ENCODE peak calls at places on chromosome 22, in seven cellular contexts. One of them, this sample, is unnamed.

GRCh38 chr22:42662114-42663021 is 13.2 kb upstream of the CYB5R3 start:
- DNase-seq in tibial nerve: peak; percentile 83
- DNase-seq in adrenal gland: peak; percentile 90
- DNase-seq in lower leg skin: peak; percentile 71
- DNase-seq in GM12865: peak; percentile 86
- DNase-seq in GM23338: peak; percentile 91
- DNase-seq in BJ: no peak
- DNase-seq in this sample: peak; percentile 94

GRCh38 chr22:20094158-20094807 is 14.2 kb downstream of the DGCR8 start:
- DNase-seq in tibial nerve: no peak
- DNase-seq in adrenal gland: no peak
- DNase-seq in lower leg skin: no peak
- DNase-seq in GM12865: no peak
- DNase-seq in GM23338: no peak
- DNase-seq in BJ: no peak
- DNase-seq in this sample: no peak

GRCh38 chr22:42697542-42698013 is 23.1 kb downstream of the A4GALT start:
- DNase-seq in tibial nerve: no peak
- DNase-seq in adrenal gland: peak; percentile 74
- DNase-seq in lower leg skin: peak; percentile 56
- DNase-seq in GM12865: no peak
- DNase-seq in GM23338: no peak
- DNase-seq in BJ: no peak
- DNase-seq in this sample: no peak

GRCh38 chr22:44292007-44292370 is 20.8 kb downstream of the SHISAL1 start:
- DNase-seq in tibial nerve: no peak
- DNase-seq in adrenal gland: no peak
- DNase-seq in lower leg skin: no peak
- DNase-seq in GM12865: no peak
- DNase-seq in GM23338: peak; percentile 54
- DNase-seq in BJ: no peak
- DNase-seq in this sample: no peak

GRCh38 chr22:23503736-23504440 is 76.2 kb downstream of the IGLL1 start:
- DNase-seq in tibial nerve: no peak
- DNase-seq in adrenal gland: peak; percentile 44
- DNase-seq in lower leg skin: no peak
- DNase-seq in GM12865: no peak
- DNase-seq in GM23338: no peak
- DNase-seq in BJ: no peak
- DNase-seq in this sample: no peak

GRCh38 chr22:47629273-47629711 is 866.8 kb downstream of the TBC1D22A start:
- DNase-seq in tibial nerve: no peak
- DNase-seq in adrenal gland: peak; percentile 34
- DNase-seq in lower leg skin: peak; percentile 10
- DNase-seq in GM12865: no peak
- DNase-seq in GM23338: no peak
- DNase-seq in BJ: no peak
- DNase-seq in this sample: no peak

GRCh38 chr22:44163536-44163935 is 17.2 kb upstream of the PARVG start:
- DNase-seq in tibial nerve: no peak
- DNase-seq in adrenal gland: no peak
- DNase-seq in lower leg skin: no peak
- DNase-seq in GM12865: no peak
- DNase-seq in GM23338: no peak
- DNase-seq in BJ: no peak
- DNase-seq in this sample: no peak

GRCh38 chr22:22728382-22728781 is 84.0 kb downstream of the GGTLC2 start:
- DNase-seq in tibial nerve: no peak
- DNase-seq in adrenal gland: no peak
- DNase-seq in lower leg skin: no peak
- DNase-seq in GM12865: no peak
- DNase-seq in GM23338: no peak
- DNase-seq in BJ: no peak
- DNase-seq in this sample: no peak

GRCh38 chr22:26555478-26555877 is 34.5 kb downstream of the TPST2 start:
- DNase-seq in tibial nerve: no peak
- DNase-seq in adrenal gland: peak; percentile 59
- DNase-seq in lower leg skin: no peak
- DNase-seq in GM12865: no peak
- DNase-seq in GM23338: no peak
- DNase-seq in BJ: no peak
- DNase-seq in this sample: no peak

GRCh38 chr22:27283714-27284113 is 517.8 kb downstream of the MN1 start:
- DNase-seq in tibial nerve: no peak
- DNase-seq in adrenal gland: no peak
- DNase-seq in lower leg skin: no peak
- DNase-seq in GM12865: peak; percentile 5
- DNase-seq in GM23338: no peak
- DNase-seq in BJ: no peak
- DNase-seq in this sample: no peak

GRCh38 chr22:42963231-42963595 is 51.7 kb downstream of the PACSIN2 start:
- DNase-seq in tibial nerve: no peak
- DNase-seq in adrenal gland: peak; percentile 47
- DNase-seq in lower leg skin: no peak
- DNase-seq in GM12865: no peak
- DNase-seq in GM23338: no peak
- DNase-seq in BJ: no peak
- DNase-seq in this sample: no peak

GRCh38 chr22:34972498-34972897 is 93.5 kb upstream of the ISX start:
- DNase-seq in tibial nerve: no peak
- DNase-seq in adrenal gland: no peak
- DNase-seq in lower leg skin: no peak
- DNase-seq in GM12865: no peak
- DNase-seq in GM23338: peak; percentile 50
- DNase-seq in BJ: no peak
- DNase-seq in this sample: no peak

GRCh38 chr22:45731041-45731797 is 59.6 kb downstream of the ATXN10 start:
- DNase-seq in tibial nerve: no peak
- DNase-seq in adrenal gland: no peak
- DNase-seq in lower leg skin: no peak
- DNase-seq in GM12865: no peak
- DNase-seq in GM23338: peak; percentile 44
- DNase-seq in BJ: no peak
- DNase-seq in this sample: no peak

GRCh38 chr22:23213581-23214341 is 33.5 kb downstream of the BCR start:
- DNase-seq in tibial nerve: no peak
- DNase-seq in adrenal gland: no peak
- DNase-seq in lower leg skin: no peak
- DNase-seq in GM12865: no peak
- DNase-seq in GM23338: no peak
- DNase-seq in BJ: no peak
- DNase-seq in this sample: no peak

GRCh38 chr22:22877523-22878210 is 9.9 kb upstream of the IGLL5 start:
- DNase-seq in tibial nerve: no peak
- DNase-seq in adrenal gland: peak; percentile 63
- DNase-seq in lower leg skin: no peak
- DNase-seq in GM12865: peak; percentile 60
- DNase-seq in GM23338: peak; percentile 89
- DNase-seq in BJ: no peak
- DNase-seq in this sample: peak; percentile 85

GRCh38 chr22:44689915-44690524 is 12.0 kb upstream of the PRR5 start:
- DNase-seq in tibial nerve: no peak
- DNase-seq in adrenal gland: no peak
- DNase-seq in lower leg skin: no peak
- DNase-seq in GM12865: no peak
- DNase-seq in GM23338: no peak
- DNase-seq in BJ: no peak
- DNase-seq in this sample: no peak

GRCh38 chr22:40609216-40609615 is 27.3 kb downstream of the MRTFA start:
- DNase-seq in tibial nerve: no peak
- DNase-seq in adrenal gland: no peak
- DNase-seq in lower leg skin: no peak
- DNase-seq in GM12865: no peak
- DNase-seq in GM23338: no peak
- DNase-seq in BJ: no peak
- DNase-seq in this sample: no peak

GRCh38 chr22:35761037-35761436 is 43.4 kb downstream of the APOL5 start:
- DNase-seq in tibial nerve: no peak
- DNase-seq in adrenal gland: no peak
- DNase-seq in lower leg skin: no peak
- DNase-seq in GM12865: peak; percentile 21
- DNase-seq in GM23338: peak; percentile 43
- DNase-seq in BJ: no peak
- DNase-seq in this sample: no peak

GRCh38 chr22:20442485-20443284 is 5.1 kb upstream of the SCARF2 start:
- DNase-seq in tibial nerve: no peak
- DNase-seq in adrenal gland: no peak
- DNase-seq in lower leg skin: no peak
- DNase-seq in GM12865: no peak
- DNase-seq in GM23338: no peak
- DNase-seq in BJ: no peak
- DNase-seq in this sample: no peak

GRCh38 chr22:18023509-18024275 is 669 bp downstream of the MICAL3 start:
- DNase-seq in tibial nerve: peak; percentile 62
- DNase-seq in adrenal gland: peak; percentile 92
- DNase-seq in lower leg skin: peak; percentile 79
- DNase-seq in GM12865: peak; percentile 26
- DNase-seq in GM23338: peak; percentile 80
- DNase-seq in BJ: peak; percentile 46
- DNase-seq in this sample: peak; percentile 48

GRCh38 chr22:47810505-47811500 is 1048.4 kb downstream of the TBC1D22A start:
- DNase-seq in tibial nerve: no peak
- DNase-seq in adrenal gland: peak; percentile 24
- DNase-seq in lower leg skin: no peak
- DNase-seq in GM12865: no peak
- DNase-seq in GM23338: no peak
- DNase-seq in BJ: no peak
- DNase-seq in this sample: no peak

DNA sequence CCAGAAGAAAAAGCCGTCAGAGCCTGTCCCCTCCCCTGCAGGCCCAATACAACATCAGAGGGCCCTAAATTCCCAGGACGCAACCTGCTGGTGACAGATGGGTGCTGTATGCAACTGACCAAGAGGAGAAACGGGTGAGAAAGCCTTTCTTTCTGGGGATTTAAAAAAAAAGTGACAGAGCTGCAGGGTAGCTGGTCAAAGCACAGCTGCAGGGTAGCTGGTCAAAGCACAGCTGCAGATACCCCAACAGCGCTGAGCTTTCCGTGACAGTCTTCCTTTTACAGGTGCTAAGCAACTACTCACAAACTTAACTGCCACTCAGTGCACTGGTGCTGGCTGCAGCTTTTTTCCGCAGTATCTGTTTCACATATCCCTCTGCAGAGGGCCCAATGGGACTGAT is 17.8 kb downstream of the AP1B1 start:
- DNase-seq in tibial nerve: no peak
- DNase-seq in adrenal gland: no peak
- DNase-seq in lower leg skin: no peak
- DNase-seq in GM12865: no peak
- DNase-seq in GM23338: peak; percentile 66
- DNase-seq in BJ: no peak
- DNase-seq in this sample: no peak
- TF ChIP-seq CTCF in tibial nerve: no peak
- TF ChIP-seq CTCF in adrenal gland: no peak
- TF ChIP-seq CTCF in lower leg skin: no peak
- TF ChIP-seq CTCF in GM12865: no peak
- TF ChIP-seq CTCF in GM23338: no peak
- TF ChIP-seq CTCF in BJ: no peak
- TF ChIP-seq CTCF in this sample: no peak

DNA sequence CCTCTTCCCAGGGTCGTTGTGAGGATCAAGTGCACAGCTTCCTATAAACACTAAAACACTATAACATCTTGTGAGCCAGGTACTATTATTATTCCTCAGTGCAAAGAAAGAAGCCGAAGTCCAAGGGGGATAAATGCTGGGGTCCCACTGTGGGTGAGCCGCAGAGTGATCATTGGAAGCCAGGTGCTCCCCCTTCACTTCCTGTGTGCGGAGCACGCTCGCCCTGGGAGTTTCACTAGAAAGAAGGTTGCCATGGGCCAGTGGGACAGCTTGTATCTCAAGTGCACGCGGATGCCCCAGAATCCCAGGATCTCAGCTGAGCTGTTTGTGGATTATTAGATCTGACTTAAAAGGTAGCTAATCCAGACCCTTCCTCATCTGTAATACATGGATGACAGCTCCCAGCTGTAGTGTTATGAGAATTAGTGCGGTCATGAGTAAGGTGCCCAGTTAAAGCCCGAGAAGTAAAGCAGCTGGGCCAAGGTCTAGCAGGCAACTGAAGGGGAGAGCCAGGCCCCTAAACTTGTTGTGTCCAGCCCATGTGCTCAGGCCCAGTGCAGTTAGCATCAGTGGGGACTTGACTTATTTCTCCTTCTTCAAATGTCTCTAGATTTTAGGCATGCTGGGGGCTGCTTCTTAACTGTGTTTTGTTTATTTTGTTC is 941 bp downstream of the CBY1 start:
- DNase-seq in tibial nerve: no peak
- DNase-seq in adrenal gland: no peak
- DNase-seq in lower leg skin: no peak
- DNase-seq in GM12865: peak; percentile 69
- DNase-seq in GM23338: peak; percentile 72
- DNase-seq in BJ: no peak
- DNase-seq in this sample: peak; percentile 11
- TF ChIP-seq CTCF in tibial nerve: no peak
- TF ChIP-seq CTCF in adrenal gland: no peak
- TF ChIP-seq CTCF in lower leg skin: no peak
- TF ChIP-seq CTCF in GM12865: no peak
- TF ChIP-seq CTCF in GM23338: no peak
- TF ChIP-seq CTCF in BJ: no peak
- TF ChIP-seq CTCF in this sample: no peak

GRCh38 chr22:50326225-50326958 is 420 bp downstream of the DENND6B start:
- DNase-seq in tibial nerve: no peak
- DNase-seq in adrenal gland: no peak
- DNase-seq in lower leg skin: no peak
- DNase-seq in GM12865: no peak
- DNase-seq in GM23338: no peak
- DNase-seq in BJ: no peak
- DNase-seq in this sample: no peak

GRCh38 chr22:50325444-50326224 is 1.2 kb downstream of the DENND6B start:
- DNase-seq in tibial nerve: no peak
- DNase-seq in adrenal gland: no peak
- DNase-seq in lower leg skin: no peak
- DNase-seq in GM12865: no peak
- DNase-seq in GM23338: no peak
- DNase-seq in BJ: no peak
- DNase-seq in this sample: no peak

GRCh38 chr22:50327711-50328019 is 853 bp upstream of the DENND6B start:
- DNase-seq in tibial nerve: no peak
- DNase-seq in adrenal gland: no peak
- DNase-seq in lower leg skin: no peak
- DNase-seq in GM12865: no peak
- DNase-seq in GM23338: peak; percentile 27
- DNase-seq in BJ: no peak
- DNase-seq in this sample: no peak

GRCh38 chr22:50329236-50329635 is 2.4 kb upstream of the DENND6B start:
- DNase-seq in tibial nerve: no peak
- DNase-seq in adrenal gland: no peak
- DNase-seq in lower leg skin: no peak
- DNase-seq in GM12865: no peak
- DNase-seq in GM23338: no peak
- DNase-seq in BJ: no peak
- DNase-seq in this sample: no peak

GRCh38 chr22:50326959-50327710 is at the start of gene DENND6B:
- DNase-seq in tibial nerve: peak; percentile 68
- DNase-seq in adrenal gland: peak; percentile 88
- DNase-seq in lower leg skin: no peak
- DNase-seq in GM12865: peak; percentile 87
- DNase-seq in GM23338: peak; percentile 85
- DNase-seq in BJ: no peak
- DNase-seq in this sample: peak; percentile 85
- TF ChIP-seq CTCF in tibial nerve: peak; percentile 96
- TF ChIP-seq CTCF in adrenal gland: no peak
- TF ChIP-seq CTCF in lower leg skin: no peak
- TF ChIP-seq CTCF in GM12865: peak; percentile 65
- TF ChIP-seq CTCF in GM23338: peak; percentile 56
- TF ChIP-seq CTCF in BJ: no peak
- TF ChIP-seq CTCF in this sample: peak; percentile 50

GRCh38 chr22:33796494-33796893 is 123.8 kb downstream of the LARGE1 start:
- DNase-seq in tibial nerve: no peak
- DNase-seq in adrenal gland: no peak
- DNase-seq in lower leg skin: no peak
- DNase-seq in GM12865: no peak
- DNase-seq in GM23338: peak; percentile 70
- DNase-seq in BJ: no peak
- DNase-seq in this sample: no peak
- TF ChIP-seq CTCF in tibial nerve: no peak
- TF ChIP-seq CTCF in adrenal gland: peak; percentile 23
- TF ChIP-seq CTCF in lower leg skin: no peak
- TF ChIP-seq CTCF in GM12865: no peak
- TF ChIP-seq CTCF in GM23338: no peak
- TF ChIP-seq CTCF in BJ: no peak
- TF ChIP-seq CTCF in this sample: no peak